ENCODE peak calls at places on chromosomes 13 and 19, in nine cellular contexts. O is lower leg skin, F is activated B cell treated with CpG ODN at 0.5 μM for 24 hours, M is GM13977, A is dorsolateral prefrontal cortex, R is spleen, B is body of pancreas, W is IMR-90, Y is RWPE1. V is an unnamed sample.

GRCh38 chr13:28318418-28318995 is 176.4 kb downstream of the FLT1 start:
- DNase-seq in R (no peak), B (no peak), Y (no peak), F (no peak), W (no peak), A (no peak), O (no peak), M (no peak), V (no peak)

GRCh38 chr19:52248256-52248655 is 21.1 kb upstream of the ZNF766 start:
- DNase-seq in Y (no peak), R (peak), B (peak), M (no peak), W (peak), O (no peak), A (no peak), F (no peak), V (peak)

GRCh38 chr19:4042731-4043082 is 24.0 kb downstream of the ZBTB7A start:
- DNase-seq in B (peak), F (no peak), M (no peak), W (no peak), Y (no peak), R (no peak), O (no peak), A (no peak), V (no peak)

GRCh38 chr19:7665076-7665475 is 3.8 kb upstream of the RETN start:
- DNase-seq in M (no peak), A (no peak), F (no peak), O (no peak), R (no peak), B (no peak), Y (no peak), W (peak), V (no peak)

GRCh38 chr13:37001921-37002250 is 1.3 kb downstream of the EXOSC8 start:
- DNase-seq in Y (no peak), F (no peak), W (no peak), R (no peak), O (no peak), M (no peak), A (no peak), B (no peak), V (no peak)

GRCh38 chr13:113837554-113838355 is 26.1 kb downstream of the GAS6 start:
- DNase-seq in M (peak), Y (peak), R (no peak), F (no peak), O (peak), B (peak), W (peak), A (peak), V (no peak)

GRCh38 chr13:104314926-104315535 is 1248.8 kb upstream of the SLC10A2 start:
- DNase-seq in Y (no peak), M (no peak), O (no peak), B (no peak), W (peak), R (no peak), F (no peak), A (no peak), V (no peak)

GRCh38 chr13:92806215-92806614 is 420.4 kb upstream of the GPC6 start:
- DNase-seq in M (no peak), Y (no peak), A (no peak), F (no peak), R (no peak), B (peak), O (no peak), W (no peak), V (no peak)

GRCh38 chr19:47353307-47353712 is 4.2 kb downstream of the DHX34 start:
- DNase-seq in Y (no peak), F (no peak), R (no peak), O (no peak), M (no peak), W (no peak), A (no peak), B (peak), V (no peak)

GRCh38 chr19:32343550-32344262 is 1.7 kb upstream of the ZNF507 start:
- DNase-seq in Y (no peak), A (no peak), B (no peak), M (no peak), O (peak), R (no peak), F (no peak), W (no peak), V (no peak)

GRCh38 chr13:50521191-50521590 is 322.3 kb downstream of the DLEU7 start:
- DNase-seq in B (no peak), O (no peak), Y (no peak), R (no peak), F (no peak), M (no peak), W (no peak), A (no peak), V (no peak)

GRCh38 chr13:107803822-107804495 is 411.4 kb downstream of the LIG4 start:
- DNase-seq in B (no peak), W (no peak), F (no peak), M (no peak), R (no peak), O (no peak), A (no peak), Y (no peak), V (no peak)

GRCh38 chr19:45404557-45405434 is at the start of gene PPP1R13L:
- DNase-seq in W (peak), A (peak), B (peak), M (peak), O (peak), R (peak), Y (peak), F (no peak), V (peak)

GRCh38 chr19:49333426-49334288 is 1.5 kb upstream of the CD37 start:
- DNase-seq in M (peak), W (peak), F (peak), A (no peak), B (no peak), R (peak), Y (no peak), O (peak), V (peak)

GRCh38 chr19:13621413-13621812 is 115.1 kb upstream of the CACNA1A start:
- DNase-seq in B (no peak), M (no peak), O (no peak), A (no peak), Y (peak), F (no peak), R (peak), W (peak), V (peak)

GRCh38 chr13:110108348-110109139 is 198.4 kb downstream of the COL4A1 start:
- DNase-seq in Y (peak), W (peak), B (peak), F (no peak), A (peak), M (no peak), R (no peak), O (no peak), V (peak)

GRCh38 chr13:97030705-97031452 is 36.6 kb upstream of the OXGR1 start:
- DNase-seq in F (no peak), R (no peak), A (no peak), B (no peak), Y (peak), M (peak), O (no peak), W (peak), V (no peak)

GRCh38 chr13:75419656-75420055 is 62.3 kb downstream of the TBC1D4 start:
- DNase-seq in A (no peak), B (no peak), R (no peak), M (no peak), Y (no peak), F (no peak), O (no peak), W (no peak), V (no peak)

GRCh38 chr19:12841094-12841493 is 2.8 kb downstream of the MAST1 start:
- DNase-seq in F (no peak), O (no peak), W (peak), Y (no peak), B (peak), M (peak), A (peak), R (no peak), V (peak)

GRCh38 chr19:55259540-55260210 is 858 bp upstream of the PPP6R1 start:
- DNase-seq in B (no peak), F (no peak), Y (no peak), A (no peak), W (no peak), O (no peak), R (peak), M (no peak), V (no peak)

GRCh38 chr13:61838568-61838967 is 422.9 kb upstream of the PCDH20 start:
- DNase-seq in B (no peak), O (no peak), F (no peak), W (no peak), M (no peak), Y (no peak), A (no peak), R (no peak), V (no peak)

GRCh38 chr13:98534821-98535220 is 42.1 kb downstream of the STK24 start:
- DNase-seq in A (no peak), M (no peak), O (no peak), F (no peak), Y (no peak), R (no peak), W (no peak), B (no peak), V (no peak)

GRCh38 chr13:45215392-45216077 is 14.7 kb upstream of the KCTD4 start:
- DNase-seq in W (no peak), Y (no peak), B (no peak), O (no peak), A (no peak), R (no peak), F (no peak), M (no peak), V (no peak)

GRCh38 chr13:84430441-84430840 is 548.2 kb upstream of the SLITRK1 start:
- DNase-seq in M (no peak), W (peak), O (no peak), A (no peak), R (no peak), B (no peak), F (no peak), Y (no peak), V (no peak)

GRCh38 chr13:87131611-87132010 is 539.6 kb upstream of the SLITRK5 start:
- DNase-seq in B (no peak), A (no peak), O (no peak), Y (no peak), F (no peak), W (no peak), M (no peak), R (no peak), V (no peak)

GRCh38 chr19:40617961-40618360 is 16.8 kb downstream of the LTBP4 start:
- DNase-seq in W (no peak), M (no peak), F (no peak), B (no peak), Y (no peak), A (no peak), R (no peak), O (no peak), V (no peak)

GRCh38 chr13:25329706-25330105 is 28.3 kb downstream of the NUP58 start:
- DNase-seq in O (no peak), F (no peak), B (no peak), R (no peak), W (peak), M (no peak), A (no peak), Y (no peak), V (no peak)

GRCh38 chr13:76886292-76887061 is at the start of gene KCTD12:
- DNase-seq in W (peak), B (peak), A (peak), R (peak), Y (peak), F (peak), O (peak), M (peak), V (peak)

GRCh38 chr19:6362024-6362344 is 653 bp downstream of the CLPP start:
- DNase-seq in F (no peak), B (peak), M (no peak), Y (peak), W (no peak), R (no peak), A (no peak), O (no peak), V (no peak)

GRCh38 chr19:5109560-5109959 is 140.6 kb downstream of the KDM4B start:
- DNase-seq in B (no peak), O (no peak), A (no peak), M (no peak), Y (no peak), W (no peak), F (no peak), R (no peak), V (no peak)

GRCh38 chr13:82370306-82370705 is 1512.0 kb downstream of the SLITRK1 start:
- DNase-seq in M (no peak), Y (peak), R (no peak), F (no peak), W (no peak), O (no peak), A (no peak), B (no peak), V (no peak)

GRCh38 chr19:57067440-57067839 is 52.3 kb upstream of the USP29 start:
- DNase-seq in B (no peak), W (no peak), O (no peak), M (no peak), A (no peak), F (no peak), R (no peak), Y (no peak), V (no peak)

GRCh38 chr19:57071414-57071813 is 48.4 kb upstream of the USP29 start:
- DNase-seq in M (no peak), R (no peak), W (no peak), A (no peak), B (no peak), Y (no peak), F (no peak), O (no peak), V (no peak)

GRCh38 chr19:57068326-57068725 is 51.5 kb upstream of the USP29 start:
- DNase-seq in R (no peak), A (no peak), M (no peak), W (no peak), B (no peak), F (no peak), Y (no peak), O (no peak), V (no peak)

GRCh38 chr19:57068921-57069697 is 50.7 kb upstream of the USP29 start:
- DNase-seq in M (no peak), Y (no peak), B (peak), W (no peak), A (peak), R (no peak), O (no peak), F (no peak), V (peak)
- TF ChIP-seq CTCF in M (peak), Y (no peak), B (no peak), W (no peak), A (peak), R (no peak), O (no peak), F (no peak), V (no peak)

DNA sequence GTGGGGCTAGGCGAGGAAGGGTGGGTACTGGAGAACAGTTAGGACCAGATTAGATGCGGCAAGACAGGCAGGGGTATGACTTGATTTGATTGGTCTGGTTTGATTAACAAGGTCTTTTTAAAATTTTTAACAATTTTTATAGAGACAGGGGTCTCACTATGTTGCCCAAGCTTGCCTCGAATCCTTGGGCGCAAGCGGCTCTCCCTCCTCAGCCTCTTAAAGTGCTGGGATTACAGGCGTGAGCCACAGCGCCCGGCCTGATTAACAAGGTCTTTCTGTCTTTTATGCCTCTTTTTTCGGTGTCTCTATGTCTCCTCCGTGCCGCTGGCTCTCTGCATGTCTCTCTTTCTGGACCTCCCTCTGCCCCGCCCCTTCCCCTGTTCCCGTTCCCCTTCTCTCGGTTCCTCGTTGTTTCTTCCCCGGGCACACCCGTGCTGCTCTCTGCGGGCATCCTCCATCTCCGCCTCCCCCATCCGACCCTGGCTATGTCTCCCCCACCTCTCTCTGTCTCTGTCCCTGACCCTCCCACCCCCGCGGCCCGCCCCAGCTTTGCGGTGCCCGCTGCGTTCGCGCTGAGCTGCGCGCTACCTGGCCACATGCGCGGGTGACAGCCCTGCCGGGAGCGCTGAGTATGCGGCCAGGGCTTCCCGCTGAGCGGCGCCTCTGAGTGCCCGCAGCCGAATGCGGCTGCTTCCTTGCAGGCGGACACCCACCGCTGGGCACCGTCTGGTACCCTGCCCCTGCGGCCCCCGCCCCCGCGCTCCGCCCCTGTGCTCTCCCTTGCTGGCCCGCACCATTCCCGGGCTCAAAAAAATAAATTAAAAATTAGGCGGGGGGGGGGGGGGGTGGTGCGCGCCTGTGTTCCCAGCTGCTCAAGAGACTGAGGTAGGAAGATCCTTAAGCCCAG is 8.1 kb upstream of the SDHAF1 start:
- DNase-seq in M (peak), Y (no peak), B (peak), R (peak), O (peak), A (peak), W (no peak), F (peak), V (peak)
- TF ChIP-seq CTCF in M (no peak), Y (no peak), B (no peak), R (no peak), O (no peak), A (no peak), W (no peak), F (no peak), V (no peak)

DNA sequence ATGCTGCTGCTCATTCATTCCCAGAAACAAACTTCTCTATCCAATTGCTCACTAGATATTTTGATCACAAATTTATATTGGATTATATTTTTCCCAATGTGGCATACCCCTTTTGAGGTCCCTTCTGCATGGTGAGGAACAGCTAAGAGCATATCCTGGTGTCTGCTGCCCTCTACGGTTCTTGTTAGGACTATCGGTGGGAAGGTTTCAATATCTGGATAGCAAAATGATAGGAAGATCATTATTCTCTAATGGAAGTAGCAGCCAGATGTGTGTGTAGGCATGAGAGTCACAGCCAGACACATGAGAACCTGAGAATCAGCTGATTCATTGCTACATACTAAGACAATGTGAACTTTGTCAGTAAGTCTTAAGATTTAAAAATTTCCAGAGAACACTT is 1422.4 kb upstream of the MIR17HG start:
- DNase-seq in W (peak), A (no peak), O (no peak), M (peak), R (no peak), Y (peak), B (no peak), F (no peak), V (no peak)
- TF ChIP-seq CTCF in W (no peak), A (peak), O (no peak), M (peak), R (no peak), Y (peak), B (no peak), F (no peak), V (no peak)

DNA sequence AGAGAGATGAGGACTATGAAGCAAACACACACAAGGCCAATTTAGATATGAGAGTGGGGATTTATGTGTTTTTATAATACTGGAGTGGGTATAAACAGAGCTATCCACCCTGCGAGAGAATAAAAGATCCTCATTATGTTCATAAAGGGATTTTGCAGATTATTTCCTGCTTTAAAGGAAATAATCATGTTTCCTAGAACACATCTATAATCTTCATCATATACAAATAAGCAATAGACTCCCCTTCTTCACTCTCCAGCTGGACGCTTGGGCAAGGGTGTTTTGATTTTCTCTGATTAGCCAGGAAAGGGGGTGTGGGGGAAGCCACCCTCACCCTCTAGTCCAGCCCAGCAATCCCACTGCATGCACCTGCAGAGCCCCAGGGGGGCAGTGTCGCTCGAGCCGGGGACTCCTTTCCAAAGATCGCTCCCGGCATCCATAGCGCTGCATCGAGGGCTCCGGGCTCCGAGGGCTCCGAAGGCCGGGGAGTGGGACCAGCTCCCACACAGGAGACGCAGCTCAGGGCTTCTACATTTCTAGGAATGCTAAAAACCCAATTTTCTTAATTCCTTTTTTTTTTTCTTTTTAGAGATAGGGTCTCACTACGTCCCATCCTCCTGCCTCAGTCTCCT is 38.6 kb downstream of the LATS2 start:
- DNase-seq in O (peak), W (no peak), Y (no peak), M (no peak), A (no peak), B (no peak), R (no peak), F (no peak), V (no peak)
- TF ChIP-seq CTCF in O (no peak), W (no peak), Y (no peak), M (no peak), A (no peak), B (no peak), R (no peak), F (no peak), V (no peak)

V was measured in activated CD8-positive, alpha-beta T cell treated with anti-CD3 and anti-CD28 coated beads for 36 hours.